ENCODE peak calls at places on chromosomes 13 and 19, in eight cellular contexts. One of them, this sample, is unnamed. For H3K36me3, the result is how much of the 10 kb centered on the place peaks cover.

GRCh38 chr19:21626091-21626490 is 120.7 kb downstream of the ZNF429 start:
- DNase-seq in ovary: no peak
- DNase-seq in right atrium auricular region: no peak
- DNase-seq in CD8-positive, alpha-beta memory T cell: no peak
- DNase-seq in testis: no peak
- DNase-seq in transverse colon: no peak
- DNase-seq in left lung: no peak
- DNase-seq in fibroblast of lung: no peak
- DNase-seq in this sample: no peak

GRCh38 chr13:74681891-74682290 is 547.7 kb upstream of the KLF12 start:
- DNase-seq in right atrium auricular region: no peak
- DNase-seq in testis: no peak
- DNase-seq in CD8-positive, alpha-beta memory T cell: no peak
- DNase-seq in ovary: no peak
- DNase-seq in left lung: no peak
- DNase-seq in transverse colon: no peak
- DNase-seq in fibroblast of lung: no peak
- DNase-seq in this sample: no peak

GRCh38 chr19:38196948-38197656 is 26.9 kb downstream of the DPF1 start:
- DNase-seq in ovary: no peak
- DNase-seq in right atrium auricular region: no peak
- DNase-seq in testis: no peak
- DNase-seq in transverse colon: no peak
- DNase-seq in left lung: no peak
- DNase-seq in fibroblast of lung: no peak
- DNase-seq in CD8-positive, alpha-beta memory T cell: no peak
- DNase-seq in this sample: no peak

GRCh38 chr19:12722566-12723382 is 958 bp downstream of the TNPO2 start:
- DNase-seq in right atrium auricular region: peak
- DNase-seq in fibroblast of lung: peak
- DNase-seq in left lung: peak
- DNase-seq in testis: peak
- DNase-seq in transverse colon: peak
- DNase-seq in ovary: peak
- DNase-seq in CD8-positive, alpha-beta memory T cell: peak
- DNase-seq in this sample: peak

GRCh38 chr19:575527-576506 is 3.4 kb downstream of the BSG start:
- DNase-seq in testis: peak
- DNase-seq in CD8-positive, alpha-beta memory T cell: no peak
- DNase-seq in ovary: peak
- DNase-seq in left lung: no peak
- DNase-seq in right atrium auricular region: peak
- DNase-seq in fibroblast of lung: peak
- DNase-seq in transverse colon: no peak
- DNase-seq in this sample: peak

GRCh38 chr13:66397133-66397532 is 833.0 kb downstream of the PCDH9 start:
- DNase-seq in ovary: no peak
- DNase-seq in transverse colon: no peak
- DNase-seq in testis: no peak
- DNase-seq in right atrium auricular region: no peak
- DNase-seq in CD8-positive, alpha-beta memory T cell: no peak
- DNase-seq in fibroblast of lung: no peak
- DNase-seq in left lung: no peak
- DNase-seq in this sample: no peak

GRCh38 chr19:31314849-31315620 is 34.2 kb downstream of the TSHZ3 start:
- DNase-seq in right atrium auricular region: no peak
- DNase-seq in left lung: peak
- DNase-seq in transverse colon: no peak
- DNase-seq in CD8-positive, alpha-beta memory T cell: no peak
- DNase-seq in testis: no peak
- DNase-seq in ovary: no peak
- DNase-seq in fibroblast of lung: no peak
- DNase-seq in this sample: no peak

GRCh38 chr19:19943848-19944582 is 43.3 kb downstream of the ZNF93 start:
- DNase-seq in testis: no peak
- DNase-seq in ovary: no peak
- DNase-seq in transverse colon: no peak
- DNase-seq in left lung: no peak
- DNase-seq in right atrium auricular region: no peak
- DNase-seq in CD8-positive, alpha-beta memory T cell: no peak
- DNase-seq in fibroblast of lung: no peak
- DNase-seq in this sample: no peak

GRCh38 chr19:6212403-6213265 is 67.1 kb downstream of the MLLT1 start:
- DNase-seq in transverse colon: no peak
- DNase-seq in testis: no peak
- DNase-seq in fibroblast of lung: no peak
- DNase-seq in ovary: peak
- DNase-seq in left lung: peak
- DNase-seq in right atrium auricular region: no peak
- DNase-seq in CD8-positive, alpha-beta memory T cell: no peak
- DNase-seq in this sample: no peak

GRCh38 chr19:37979547-37980082 is 72.6 kb downstream of the SIPA1L3 start:
- DNase-seq in fibroblast of lung: no peak
- DNase-seq in testis: no peak
- DNase-seq in right atrium auricular region: no peak
- DNase-seq in transverse colon: peak
- DNase-seq in ovary: no peak
- DNase-seq in left lung: no peak
- DNase-seq in CD8-positive, alpha-beta memory T cell: no peak
- DNase-seq in this sample: no peak

GRCh38 chr13:53010374-53011105 is 18.1 kb upstream of the OLFM4 start:
- DNase-seq in ovary: no peak
- DNase-seq in CD8-positive, alpha-beta memory T cell: no peak
- DNase-seq in transverse colon: peak
- DNase-seq in left lung: no peak
- DNase-seq in fibroblast of lung: no peak
- DNase-seq in testis: no peak
- DNase-seq in right atrium auricular region: no peak
- DNase-seq in this sample: no peak

GRCh38 chr13:44230736-44231135 is 142.9 kb upstream of the SERP2 start:
- DNase-seq in ovary: no peak
- DNase-seq in transverse colon: no peak
- DNase-seq in left lung: no peak
- DNase-seq in right atrium auricular region: no peak
- DNase-seq in CD8-positive, alpha-beta memory T cell: no peak
- DNase-seq in testis: no peak
- DNase-seq in fibroblast of lung: no peak
- DNase-seq in this sample: no peak

GRCh38 chr19:8155318-8155717 is 5.9 kb upstream of the FBN3 start:
- DNase-seq in transverse colon: no peak
- DNase-seq in left lung: no peak
- DNase-seq in CD8-positive, alpha-beta memory T cell: no peak
- DNase-seq in testis: no peak
- DNase-seq in ovary: no peak
- DNase-seq in right atrium auricular region: no peak
- DNase-seq in fibroblast of lung: no peak
- DNase-seq in this sample: no peak

GRCh38 chr19:15437355-15438123 is 12.2 kb downstream of the WIZ start:
- DNase-seq in left lung: no peak
- DNase-seq in right atrium auricular region: no peak
- DNase-seq in testis: no peak
- DNase-seq in CD8-positive, alpha-beta memory T cell: no peak
- DNase-seq in ovary: no peak
- DNase-seq in transverse colon: no peak
- DNase-seq in fibroblast of lung: peak
- DNase-seq in this sample: no peak

GRCh38 chr13:33757713-33758112 is 60.2 kb upstream of the RFC3 start:
- DNase-seq in transverse colon: no peak
- DNase-seq in testis: no peak
- DNase-seq in ovary: no peak
- DNase-seq in left lung: no peak
- DNase-seq in CD8-positive, alpha-beta memory T cell: no peak
- DNase-seq in fibroblast of lung: no peak
- DNase-seq in right atrium auricular region: no peak
- DNase-seq in this sample: no peak

GRCh38 chr19:18418034-18418724 is 1.0 kb upstream of the SSBP4 start:
- DNase-seq in testis: no peak
- DNase-seq in transverse colon: no peak
- DNase-seq in CD8-positive, alpha-beta memory T cell: no peak
- DNase-seq in fibroblast of lung: no peak
- DNase-seq in right atrium auricular region: no peak
- DNase-seq in left lung: peak
- DNase-seq in ovary: peak
- DNase-seq in this sample: no peak

GRCh38 chr13:36904219-36904618 is 15.8 kb downstream of the SMAD9 start:
- DNase-seq in fibroblast of lung: no peak
- DNase-seq in ovary: no peak
- DNase-seq in CD8-positive, alpha-beta memory T cell: no peak
- DNase-seq in transverse colon: peak
- DNase-seq in testis: no peak
- DNase-seq in left lung: no peak
- DNase-seq in right atrium auricular region: no peak
- DNase-seq in this sample: no peak

GRCh38 chr13:113084943-113085540 is 20.5 kb upstream of the F7 start:
- DNase-seq in right atrium auricular region: no peak
- DNase-seq in fibroblast of lung: no peak
- DNase-seq in testis: no peak
- DNase-seq in transverse colon: no peak
- DNase-seq in left lung: no peak
- DNase-seq in CD8-positive, alpha-beta memory T cell: no peak
- DNase-seq in ovary: no peak
- DNase-seq in this sample: no peak

GRCh38 chr13:18978447-18978846 is 203.2 kb downstream of the TUBA3C start:
- DNase-seq in right atrium auricular region: no peak
- DNase-seq in transverse colon: no peak
- DNase-seq in ovary: no peak
- DNase-seq in CD8-positive, alpha-beta memory T cell: no peak
- DNase-seq in fibroblast of lung: no peak
- DNase-seq in testis: peak
- DNase-seq in left lung: no peak
- DNase-seq in this sample: no peak

GRCh38 chr19:5977785-5978605 is at the start of gene RANBP3:
- DNase-seq in fibroblast of lung: peak
- DNase-seq in right atrium auricular region: peak
- DNase-seq in transverse colon: peak
- DNase-seq in testis: peak
- DNase-seq in left lung: peak
- DNase-seq in ovary: peak
- DNase-seq in CD8-positive, alpha-beta memory T cell: peak
- DNase-seq in this sample: peak

GRCh38 chr13:95530178-95530577 is 22.3 kb upstream of the CLDN10 start:
- DNase-seq in left lung: peak
- DNase-seq in fibroblast of lung: peak
- DNase-seq in right atrium auricular region: no peak
- DNase-seq in transverse colon: no peak
- DNase-seq in CD8-positive, alpha-beta memory T cell: no peak
- DNase-seq in ovary: no peak
- DNase-seq in testis: no peak
- DNase-seq in this sample: no peak

GRCh38 chr19:5850743-5851293 is 431 bp downstream of the FUT3 start:
- DNase-seq in left lung: peak
- DNase-seq in ovary: peak
- DNase-seq in testis: no peak
- DNase-seq in right atrium auricular region: no peak
- DNase-seq in CD8-positive, alpha-beta memory T cell: no peak
- DNase-seq in transverse colon: peak
- DNase-seq in fibroblast of lung: peak
- DNase-seq in this sample: no peak

GRCh38 chr19:5554828-5555227 is 12.9 kb downstream of the TINCR start:
- DNase-seq in fibroblast of lung: no peak
- DNase-seq in transverse colon: no peak
- DNase-seq in CD8-positive, alpha-beta memory T cell: no peak
- DNase-seq in right atrium auricular region: no peak
- DNase-seq in ovary: no peak
- DNase-seq in left lung: no peak
- DNase-seq in testis: no peak
- DNase-seq in this sample: no peak

GRCh38 chr19:34994643-34995471 is 5.3 kb upstream of the GRAMD1A start:
- DNase-seq in testis: peak
- DNase-seq in CD8-positive, alpha-beta memory T cell: no peak
- DNase-seq in ovary: peak
- DNase-seq in right atrium auricular region: no peak
- DNase-seq in left lung: peak
- DNase-seq in transverse colon: peak
- DNase-seq in fibroblast of lung: no peak
- DNase-seq in this sample: peak
- H3K4me3 ChIP-seq in testis: no peak
- H3K4me3 ChIP-seq in CD8-positive, alpha-beta memory T cell: no peak
- H3K4me3 ChIP-seq in ovary: no peak
- H3K4me3 ChIP-seq in right atrium auricular region: no peak
- H3K4me3 ChIP-seq in left lung: no peak
- H3K4me3 ChIP-seq in transverse colon: no peak
- H3K4me3 ChIP-seq in fibroblast of lung: no peak
- H3K4me3 ChIP-seq in this sample: no peak

GRCh38 chr19:49422407-49423277 is 599 bp downstream of the PTH2 start:
- DNase-seq in ovary: no peak
- DNase-seq in right atrium auricular region: no peak
- DNase-seq in testis: peak
- DNase-seq in fibroblast of lung: peak
- DNase-seq in CD8-positive, alpha-beta memory T cell: peak
- DNase-seq in transverse colon: no peak
- DNase-seq in left lung: no peak
- DNase-seq in this sample: no peak
- H3K36me3 ChIP-seq in ovary: under half
- H3K36me3 ChIP-seq in right atrium auricular region: under half
- H3K36me3 ChIP-seq in testis: under half
- H3K36me3 ChIP-seq in fibroblast of lung: under half
- H3K36me3 ChIP-seq in CD8-positive, alpha-beta memory T cell: under half
- H3K36me3 ChIP-seq in transverse colon: under half
- H3K36me3 ChIP-seq in left lung: under half
- H3K36me3 ChIP-seq in this sample: under half

GRCh38 chr13:75703768-75704167 is 67.6 kb downstream of the LMO7 start:
- DNase-seq in fibroblast of lung: no peak
- DNase-seq in right atrium auricular region: no peak
- DNase-seq in testis: no peak
- DNase-seq in ovary: no peak
- DNase-seq in left lung: no peak
- DNase-seq in transverse colon: no peak
- DNase-seq in CD8-positive, alpha-beta memory T cell: no peak
- DNase-seq in this sample: no peak

GRCh38 chr13:75702476-75702875 is 66.3 kb downstream of the LMO7 start:
- DNase-seq in testis: no peak
- DNase-seq in transverse colon: no peak
- DNase-seq in CD8-positive, alpha-beta memory T cell: no peak
- DNase-seq in ovary: no peak
- DNase-seq in right atrium auricular region: no peak
- DNase-seq in fibroblast of lung: no peak
- DNase-seq in left lung: no peak
- DNase-seq in this sample: no peak

GRCh38 chr13:75704194-75704941 is 68.2 kb downstream of the LMO7 start:
- DNase-seq in transverse colon: no peak
- DNase-seq in left lung: no peak
- DNase-seq in fibroblast of lung: peak
- DNase-seq in testis: no peak
- DNase-seq in CD8-positive, alpha-beta memory T cell: no peak
- DNase-seq in ovary: no peak
- DNase-seq in right atrium auricular region: no peak
- DNase-seq in this sample: no peak

GRCh38 chr13:75694742-75695141 is 58.6 kb downstream of the LMO7 start:
- DNase-seq in testis: no peak
- DNase-seq in left lung: peak
- DNase-seq in right atrium auricular region: no peak
- DNase-seq in fibroblast of lung: no peak
- DNase-seq in CD8-positive, alpha-beta memory T cell: no peak
- DNase-seq in transverse colon: no peak
- DNase-seq in ovary: no peak
- DNase-seq in this sample: no peak

GRCh38 chr13:75699062-75699461 is 62.9 kb downstream of the LMO7 start:
- DNase-seq in left lung: no peak
- DNase-seq in ovary: no peak
- DNase-seq in testis: no peak
- DNase-seq in fibroblast of lung: no peak
- DNase-seq in CD8-positive, alpha-beta memory T cell: no peak
- DNase-seq in transverse colon: no peak
- DNase-seq in right atrium auricular region: no peak
- DNase-seq in this sample: no peak
- H3K4me3 ChIP-seq in left lung: no peak
- H3K4me3 ChIP-seq in ovary: no peak
- H3K4me3 ChIP-seq in testis: no peak
- H3K4me3 ChIP-seq in fibroblast of lung: no peak
- H3K4me3 ChIP-seq in CD8-positive, alpha-beta memory T cell: no peak
- H3K4me3 ChIP-seq in transverse colon: no peak
- H3K4me3 ChIP-seq in right atrium auricular region: no peak
- H3K4me3 ChIP-seq in this sample: no peak

GRCh38 chr19:45847661-45848060 is 15.3 kb downstream of the SYMPK start:
- DNase-seq in right atrium auricular region: no peak
- DNase-seq in testis: no peak
- DNase-seq in left lung: no peak
- DNase-seq in fibroblast of lung: no peak
- DNase-seq in ovary: no peak
- DNase-seq in CD8-positive, alpha-beta memory T cell: no peak
- DNase-seq in transverse colon: no peak
- DNase-seq in this sample: no peak
- H3K36me3 ChIP-seq in right atrium auricular region: half or more
- H3K36me3 ChIP-seq in testis: under half
- H3K36me3 ChIP-seq in left lung: under half
- H3K36me3 ChIP-seq in fibroblast of lung: under half
- H3K36me3 ChIP-seq in ovary: under half
- H3K36me3 ChIP-seq in CD8-positive, alpha-beta memory T cell: half or more
- H3K36me3 ChIP-seq in transverse colon: under half
- H3K36me3 ChIP-seq in this sample: under half